ENCODE peak calls at places on chromosomes 13 and 19, in eight cellular contexts. P is suprapubic skin, B is breast epithelium, H is transverse colon, Y is stomach, A is upper lobe of left lung, F is vagina, T is spleen. O is an unnamed sample. For H3K4me1, the result is how much of the 10 kb centered on the place peaks cover.

GRCh38 chr13:111247552-111247951 is 72.9 kb upstream of the TEX29 start:
- DNase-seq in P (no peak), B (no peak), H (peak), Y (peak), A (no peak), F (no peak), T (no peak), O (no peak)

GRCh38 chr13:100544866-100545683 is 43.5 kb downstream of the GGACT start:
- DNase-seq in P (no peak), B (peak), H (no peak), Y (peak), A (peak), F (peak), T (no peak), O (no peak)

GRCh38 chr19:15995536-15995935 is 46.7 kb downstream of the OR10H4 start:
- DNase-seq in P (no peak), B (no peak), H (no peak), Y (no peak), A (no peak), F (no peak), T (no peak), O (no peak)

GRCh38 chr13:66399873-66400272 is 830.3 kb downstream of the PCDH9 start:
- DNase-seq in P (no peak), B (no peak), H (no peak), Y (no peak), A (no peak), F (no peak), T (no peak), O (no peak)

GRCh38 chr19:18514800-18515682 is 6.8 kb downstream of the ELL start:
- DNase-seq in P (peak), B (no peak), H (peak), Y (peak), A (peak), F (no peak), T (peak), O (peak)

GRCh38 chr19:17158584-17158983 is 56.6 kb upstream of the USE1 start:
- DNase-seq in P (no peak), B (no peak), H (no peak), Y (no peak), A (no peak), F (no peak), T (no peak), O (no peak)

GRCh38 chr19:21902596-21902995 is 66.6 kb upstream of the ZNF43 start:
- DNase-seq in P (no peak), B (no peak), H (no peak), Y (no peak), A (no peak), F (no peak), T (no peak), O (no peak)

GRCh38 chr13:78609464-78610205 is 6.3 kb upstream of the POU4F1 start:
- DNase-seq in P (no peak), B (no peak), H (no peak), Y (no peak), A (no peak), F (no peak), T (peak), O (no peak)

GRCh38 chr19:4304509-4305252 is at the start of gene FSD1:
- DNase-seq in P (no peak), B (no peak), H (no peak), Y (no peak), A (no peak), F (no peak), T (no peak), O (no peak)

GRCh38 chr19:35029737-35030256 is 473 bp upstream of the SCN1B start:
- DNase-seq in P (no peak), B (no peak), H (no peak), Y (no peak), A (no peak), F (no peak), T (no peak), O (no peak)

GRCh38 chr19:33440682-33441081 is 67.2 kb downstream of the CEBPG start:
- DNase-seq in P (no peak), B (no peak), H (no peak), Y (no peak), A (no peak), F (no peak), T (peak), O (peak)

GRCh38 chr13:109497917-109498316 is 288.5 kb downstream of the IRS2 start:
- DNase-seq in P (no peak), B (no peak), H (no peak), Y (no peak), A (no peak), F (no peak), T (no peak), O (no peak)

GRCh38 chr13:21541271-21541670 is 62.7 kb downstream of the MICU2 start:
- DNase-seq in P (no peak), B (no peak), H (no peak), Y (no peak), A (no peak), F (no peak), T (no peak), O (no peak)

GRCh38 chr13:23547000-23547590 is 23.1 kb upstream of the TNFRSF19 start:
- DNase-seq in P (no peak), B (no peak), H (peak), Y (no peak), A (no peak), F (no peak), T (no peak), O (peak)

GRCh38 chr19:50906217-50906616 is 5.0 kb downstream of the KLK4 start:
- DNase-seq in P (no peak), B (no peak), H (peak), Y (peak), A (no peak), F (no peak), T (no peak), O (no peak)

GRCh38 chr13:33931397-33931987 is 113.5 kb downstream of the RFC3 start:
- DNase-seq in P (no peak), B (no peak), H (no peak), Y (no peak), A (no peak), F (no peak), T (no peak), O (no peak)

GRCh38 chr19:15431396-15432017 is 12.7 kb upstream of the AKAP8L start:
- DNase-seq in P (no peak), B (no peak), H (no peak), Y (no peak), A (no peak), F (no peak), T (peak), O (no peak)

GRCh38 chr19:50628551-50628950 is 11.1 kb downstream of the SYT3 start:
- DNase-seq in P (no peak), B (no peak), H (no peak), Y (no peak), A (no peak), F (no peak), T (no peak), O (no peak)

DNA sequence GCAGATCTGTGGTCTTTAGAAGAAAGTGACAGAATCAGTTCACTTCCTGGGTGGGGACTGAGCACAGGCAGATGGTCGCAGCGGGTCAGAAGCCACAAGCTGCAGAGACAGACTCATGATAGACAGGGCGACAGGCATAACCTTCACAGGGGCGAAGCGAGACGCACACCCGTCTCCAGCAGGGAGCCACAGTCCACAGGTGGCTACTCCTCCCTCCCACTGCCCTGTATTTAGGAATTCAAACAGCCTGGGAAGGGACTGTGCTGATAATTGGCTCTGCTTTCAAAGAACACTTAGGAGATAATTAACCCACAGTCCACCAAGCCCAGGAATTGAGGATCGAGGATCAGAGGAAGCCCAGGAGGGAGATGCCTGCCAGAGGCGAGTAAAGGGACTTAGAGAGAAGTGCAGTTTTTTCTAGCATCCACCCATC is 23.2 kb downstream of the RFX2 start:
- DNase-seq in P (no peak), B (no peak), H (peak), Y (no peak), A (no peak), F (no peak), T (no peak), O (no peak)
- H3K4me1 ChIP-seq in P (half or more), B (under half), H (under half), Y (under half), A (under half), F (under half), T (under half), O (under half)

GRCh38 chr19:48618916-48619691 is at the start of the genes RPL18 and SPHK2:
- DNase-seq in P (peak), B (peak), H (peak), Y (peak), A (peak), F (peak), T (peak), O (peak)
- TF ChIP-seq POLR2A in P (peak), B (peak), H (peak), Y (peak), A (peak), F (peak), T (peak), O (peak)

GRCh38 chr19:10640361-10640760 is 13.8 kb upstream of the ILF3 start:
- DNase-seq in P (no peak), B (no peak), H (peak), Y (no peak), A (no peak), F (no peak), T (no peak), O (no peak)

GRCh38 chr19:10643166-10643967 is 10.8 kb upstream of the ILF3 start:
- DNase-seq in P (no peak), B (no peak), H (no peak), Y (no peak), A (no peak), F (no peak), T (no peak), O (no peak)

GRCh38 chr19:10642473-10642872 is 11.7 kb upstream of the ILF3 start:
- DNase-seq in P (no peak), B (no peak), H (no peak), Y (no peak), A (no peak), F (no peak), T (no peak), O (no peak)

GRCh38 chr19:10639836-10640235 is 14.3 kb upstream of the ILF3 start:
- DNase-seq in P (no peak), B (no peak), H (no peak), Y (no peak), A (no peak), F (no peak), T (no peak), O (no peak)

GRCh38 chr19:10641248-10641647 is 12.9 kb upstream of the ILF3 start:
- DNase-seq in P (no peak), B (no peak), H (no peak), Y (no peak), A (no peak), F (no peak), T (no peak), O (no peak)
- TF ChIP-seq POLR2AphosphoS5 in P (no peak), B (no peak), H (no peak), Y (no peak), A (no peak), F (no peak), T (no peak), O (no peak)

DNA sequence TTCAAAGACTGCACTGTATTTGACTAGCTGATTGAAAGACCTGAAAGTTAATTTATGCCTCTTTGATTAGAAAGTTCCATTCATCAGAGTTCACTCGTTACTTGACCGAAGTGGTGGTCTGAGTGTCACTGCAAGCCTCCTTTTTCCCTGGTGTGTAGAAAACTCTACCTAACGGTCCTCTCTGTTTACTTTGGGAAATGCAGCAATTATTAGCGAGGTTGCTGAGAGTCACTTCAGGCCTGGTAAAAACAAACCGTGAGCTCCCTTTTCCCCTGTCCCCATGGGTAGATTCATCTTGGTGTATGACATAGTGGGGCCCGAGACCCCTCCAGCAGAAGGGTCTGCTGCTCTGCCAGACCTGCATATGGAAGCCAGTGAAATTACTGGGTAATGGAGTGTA is 126.8 kb upstream of the RNF113B start:
- DNase-seq in P (no peak), B (no peak), H (no peak), Y (no peak), A (no peak), F (no peak), T (no peak), O (no peak)
- H3K4me1 ChIP-seq in P (under half), B (under half), H (under half), Y (half or more), A (half or more), F (under half), T (under half), O (under half)

GRCh38 chr13:102394158-102395053 is 7.4 kb downstream of the FGF14 start:
- DNase-seq in P (peak), B (peak), H (peak), Y (peak), A (peak), F (peak), T (peak), O (peak)
- TF ChIP-seq POLR2A in P (no peak), B (no peak), H (peak), Y (no peak), A (peak), F (peak), T (no peak), O (no peak)

GRCh38 chr19:45768644-45769053 is 403 bp downstream of the SIX5 start:
- DNase-seq in P (no peak), B (no peak), H (peak), Y (peak), A (no peak), F (no peak), T (peak), O (peak)

GRCh38 chr19:45769054-45769782 is at the start of gene SIX5:
- DNase-seq in P (peak), B (peak), H (peak), Y (peak), A (peak), F (peak), T (peak), O (peak)

GRCh38 chr19:45771331-45771933 is 2.4 kb upstream of the SIX5 start:
- DNase-seq in P (no peak), B (no peak), H (no peak), Y (peak), A (no peak), F (no peak), T (no peak), O (peak)

GRCh38 chr19:45769821-45770191 is 754 bp upstream of the SIX5 start:
- DNase-seq in P (peak), B (no peak), H (peak), Y (peak), A (peak), F (no peak), T (peak), O (peak)

GRCh38 chr19:45770192-45771101 is 1.4 kb upstream of the SIX5 start:
- DNase-seq in P (peak), B (peak), H (peak), Y (peak), A (peak), F (peak), T (peak), O (peak)
- TF ChIP-seq POLR2AphosphoS5 in P (peak), B (peak), H (peak), Y (peak), A (peak), F (peak), T (peak), O (peak)

GRCh38 chr13:80463673-80464352 is 122.9 kb upstream of the SPRY2 start:
- DNase-seq in P (no peak), B (no peak), H (no peak), Y (no peak), A (no peak), F (no peak), T (no peak), O (no peak)
- H3K4me1 ChIP-seq in P (under half), B (under half), H (under half), Y (under half), A (under half), F (under half), T (under half), O (under half)

DNA sequence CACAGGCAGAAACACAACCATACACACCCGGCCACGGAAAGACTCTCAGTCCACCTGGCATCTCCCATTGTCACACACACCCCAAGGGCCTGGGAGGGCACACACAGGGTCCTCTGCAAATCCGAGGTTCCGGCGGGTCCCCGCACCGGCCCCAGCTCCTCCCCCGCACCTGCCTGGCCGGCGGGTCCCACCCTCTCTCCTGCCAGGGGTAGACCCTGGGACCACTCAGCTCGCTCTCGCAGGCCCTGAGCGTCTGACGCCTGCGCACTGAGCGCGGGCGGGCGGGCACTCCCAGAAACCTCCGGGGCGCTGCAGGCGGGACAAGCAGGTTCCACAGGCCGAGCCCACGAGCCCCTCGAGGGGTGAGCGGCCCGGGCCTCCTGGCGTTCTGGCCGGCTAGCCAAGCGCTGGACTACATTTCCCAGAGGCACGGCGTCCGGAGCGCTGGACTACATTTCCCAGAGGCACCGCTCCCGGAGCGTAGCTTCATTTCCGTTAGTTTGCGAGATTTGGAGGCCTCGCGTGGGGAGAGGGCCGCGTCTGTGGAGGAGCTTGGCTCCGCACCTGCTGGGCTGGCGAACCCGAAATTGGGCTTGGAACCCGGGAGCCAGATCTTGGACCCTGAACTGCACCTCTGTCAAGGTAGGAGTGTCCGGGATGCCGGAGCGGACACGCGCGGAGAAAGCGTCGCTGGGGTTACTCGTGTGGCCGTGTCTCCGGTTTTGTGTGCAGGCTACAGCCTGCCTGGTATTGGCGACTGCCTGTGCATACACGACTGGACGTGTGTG is at the start of gene ZNF420:
- DNase-seq in P (peak), B (peak), H (peak), Y (peak), A (peak), F (peak), T (peak), O (peak)
- TF ChIP-seq POLR2A in P (no peak), B (peak), H (peak), Y (no peak), A (peak), F (no peak), T (no peak), O (peak)

O was measured in sigmoid colon.